ENCODE peak calls at places on chromosomes 2 and 18, in four cellular contexts. J is H1, I is K562, H is GM12878. K is an unnamed sample.

GRCh38 chr18:50880108-50880465 is 1.2 kb downstream of the ME2 start:
- DNase-seq in H (no peak), J (no peak), I (peak; percentile 20), K (no peak)

GRCh38 chr18:79681484-79682387 is 2.1 kb downstream of the CTDP1 start:
- DNase-seq in I (no peak), H (no peak), J (no peak), K (no peak)

GRCh38 chr2:16246281-16246850 is 306.0 kb downstream of the MYCN start:
- DNase-seq in J (no peak), I (no peak), H (no peak), K (no peak)

GRCh38 chr2:156397229-156397628 is 39.0 kb upstream of the GPD2 start:
- DNase-seq in H (no peak), I (no peak), J (no peak), K (no peak)

GRCh38 chr2:167602122-167602521 is 645.3 kb downstream of the STK39 start:
- DNase-seq in I (no peak), H (no peak), J (no peak), K (no peak)

GRCh38 chr2:62920070-62920469 is 130.6 kb upstream of the OTX1 start:
- DNase-seq in J (no peak), H (no peak), I (peak; percentile 55), K (no peak)

GRCh38 chr18:60199505-60199904 is 173.1 kb downstream of the MC4R start:
- DNase-seq in H (no peak), J (no peak), I (no peak), K (no peak)

GRCh38 chr2:196804381-196804780 is 4.8 kb downstream of the C2orf66 start:
- DNase-seq in J (no peak), I (no peak), H (no peak), K (no peak)

GRCh38 chr2:16931441-16931840 is 265.8 kb upstream of the CYRIA start:
- DNase-seq in J (no peak), I (no peak), H (no peak), K (no peak)

DNA sequence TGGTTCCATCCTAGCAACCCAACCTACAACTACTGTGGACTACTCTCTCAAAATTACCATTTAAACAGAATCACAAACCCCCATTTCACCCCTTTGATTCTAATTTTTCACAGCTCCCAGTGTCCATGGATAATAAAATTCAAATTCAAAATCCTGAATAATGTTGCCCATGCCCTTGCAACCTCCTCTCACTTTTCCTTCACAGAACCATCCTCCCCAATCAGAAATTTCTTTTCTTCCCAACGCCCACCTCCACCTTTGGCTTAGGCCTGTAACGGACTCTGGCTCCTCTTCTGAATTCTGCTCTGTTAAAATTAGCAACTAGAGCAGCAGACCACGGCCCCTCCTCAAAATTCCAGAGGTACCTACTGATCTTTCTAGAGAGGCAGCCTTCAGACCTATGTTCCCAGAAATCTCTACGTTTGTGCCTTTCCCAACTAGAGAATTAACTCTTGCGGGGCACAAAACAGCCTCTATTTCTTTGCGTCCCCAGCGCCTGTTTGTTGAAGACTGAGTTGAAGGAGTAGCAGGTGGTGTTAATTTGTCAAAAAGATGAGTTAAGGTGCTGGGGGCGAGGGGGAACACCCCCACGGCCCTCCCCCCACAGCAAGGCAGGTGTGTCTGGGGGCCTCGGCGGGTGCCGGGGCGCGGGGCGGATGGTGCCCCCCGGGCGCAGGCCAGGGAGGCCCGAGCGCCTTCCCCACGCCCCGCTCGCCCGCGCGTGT is 428 bp upstream of the MAP3K20 start:
- DNase-seq in H (no peak), I (no peak), J (no peak), K (no peak)
- TF ChIP-seq ATF2 in H (no peak), I (no peak), J (no peak), K (no peak)

GRCh38 chr2:191638079-191638801 is 39.7 kb upstream of the NABP1 start:
- DNase-seq in H (no peak), J (no peak), I (peak; percentile 75), K (no peak)

GRCh38 chr2:191636235-191636543 is 41.7 kb upstream of the NABP1 start:
- DNase-seq in I (no peak), H (no peak), J (no peak), K (no peak)

GRCh38 chr2:191638802-191639172 is 39.1 kb upstream of the NABP1 start:
- DNase-seq in H (no peak), I (no peak), J (no peak), K (no peak)

GRCh38 chr2:191636586-191636985 is 41.4 kb upstream of the NABP1 start:
- DNase-seq in I (no peak), J (no peak), H (no peak), K (no peak)

DNA sequence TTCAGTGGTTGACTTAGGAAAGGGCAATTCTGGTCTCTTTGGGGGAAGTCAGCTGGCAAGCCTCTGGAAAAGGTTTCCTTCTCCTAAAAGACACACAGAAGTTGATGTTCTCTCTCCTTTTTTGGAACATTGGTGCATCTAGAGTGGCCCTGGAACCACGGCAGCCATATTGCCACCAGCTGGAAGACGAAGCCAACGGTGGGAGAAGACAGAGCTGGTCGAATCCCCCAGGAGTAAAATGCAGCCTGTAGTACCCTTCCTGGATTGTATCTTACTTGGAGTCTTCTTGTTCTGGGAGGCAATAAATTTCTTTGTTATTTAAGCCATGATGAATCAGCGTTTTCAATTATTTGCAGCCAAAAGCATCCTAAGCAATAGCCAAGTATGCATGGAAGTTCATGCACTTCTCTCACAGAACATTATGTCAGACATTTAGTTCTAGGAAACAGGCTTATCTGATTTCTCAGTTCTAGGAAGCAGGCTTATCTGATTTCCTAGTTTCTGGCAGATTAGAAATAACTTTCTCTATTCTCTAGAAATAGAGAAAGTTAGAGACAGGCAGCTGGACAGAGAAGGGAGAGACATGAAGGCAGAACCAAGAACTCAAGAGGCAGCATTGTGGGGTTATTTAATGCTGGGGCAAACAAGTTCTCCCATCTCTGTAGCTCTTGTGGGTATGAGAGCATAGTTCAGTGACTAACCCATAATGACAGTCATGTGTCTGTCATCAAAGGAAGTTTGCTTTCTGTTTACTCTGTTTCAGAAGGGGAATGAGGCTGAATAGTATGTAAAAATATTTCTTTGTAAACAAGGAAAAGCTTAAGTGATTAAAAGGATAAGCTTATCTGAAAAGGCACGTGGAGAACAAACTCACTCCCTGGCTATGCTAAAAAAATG is 40.5 kb upstream of the NABP1 start:
- DNase-seq in I (peak; percentile 72), H (no peak), J (no peak), K (no peak)
- TF ChIP-seq ATF2 in I (no peak), H (no peak), J (no peak), K (no peak)

DNA sequence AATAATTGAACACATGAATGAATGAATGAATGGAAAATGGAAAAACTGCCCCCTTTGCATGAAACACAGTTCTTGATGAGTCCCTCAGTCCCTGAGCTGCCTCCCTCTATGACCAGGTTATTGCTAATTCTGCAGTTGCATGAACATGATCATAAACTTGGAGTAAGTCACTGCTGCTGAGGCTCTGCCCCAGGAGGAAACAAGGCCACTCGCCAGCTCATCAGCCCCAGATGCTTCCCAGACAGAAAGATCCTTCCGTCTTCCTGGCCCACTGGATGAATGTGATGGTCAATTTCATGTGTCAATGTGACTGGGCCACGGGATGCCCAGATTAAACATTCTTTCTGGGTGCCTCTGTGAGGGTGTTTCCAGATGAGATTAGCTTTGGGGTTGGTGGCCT is 16.4 kb downstream of the GPR45 start:
- DNase-seq in I (no peak), H (no peak), J (no peak), K (no peak)
- TF ChIP-seq ATF2 in I (no peak), H (no peak), J (no peak), K (no peak)

GRCh38 chr2:188813315-188813714 is 160.9 kb upstream of the COL3A1 start:
- DNase-seq in J (no peak), I (no peak), H (no peak), K (no peak)
- TF ChIP-seq ATF2 in J (no peak), I (no peak), H (no peak), K (no peak)